ENCODE peak calls at places on chromosomes 3 and 15, in six cellular contexts. I is ovary, E is breast epithelium, R is Peyer's patch, Z is thoracic aorta, D is heart right ventricle. B is an unnamed sample.
A peak's percentile ranks its signal among the peaks of the same experiment; 100 is the strongest.

GRCh38 chr3:171967137-171967783 is 72.1 kb upstream of the FNDC3B start:
- DNase-seq in Z (no peak), I (no peak), D (peak; percentile 24), E (no peak), R (no peak), B (no peak)

GRCh38 chr3:115254492-115255196 is 107.6 kb upstream of the ZBTB20 start:
- DNase-seq in Z (no peak), D (no peak), E (no peak), R (no peak), I (no peak), B (no peak)

GRCh38 chr3:197027896-197028710 is 1.5 kb downstream of the MELTF start:
- DNase-seq in R (no peak), Z (no peak), E (no peak), I (no peak), D (no peak), B (no peak)

GRCh38 chr3:115436767-115437301 is 186.5 kb upstream of the GAP43 start:
- DNase-seq in R (no peak), I (no peak), Z (peak; percentile 2), D (no peak), E (no peak), B (no peak)

GRCh38 chr3:85783331-85783730 is 824.5 kb downstream of the CADM2 start:
- DNase-seq in I (no peak), R (no peak), D (peak; percentile 47), E (no peak), Z (no peak), B (no peak)

GRCh38 chr3:32106929-32107362 is 526 bp downstream of the GPD1L start:
- DNase-seq in E (no peak), Z (no peak), R (peak; percentile 46), D (peak; percentile 13), I (no peak), B (no peak)

GRCh38 chr3:6779140-6779539 is 81.8 kb upstream of the GRM7 start:
- DNase-seq in I (no peak), Z (no peak), D (no peak), E (no peak), R (no peak), B (no peak)

GRCh38 chr15:81341351-81341750 is 17.4 kb upstream of the STARD5 start:
- DNase-seq in D (no peak), R (no peak), E (no peak), I (no peak), Z (no peak), B (no peak)

GRCh38 chr3:112013058-112013783 is 14.5 kb downstream of the TAGLN3 start:
- DNase-seq in I (peak; percentile 49), E (peak; percentile 22), Z (no peak), D (peak; percentile 69), R (peak; percentile 55), B (peak; percentile 79)

GRCh38 chr3:127534161-127534451 is 56.4 kb downstream of the TPRA1 start:
- DNase-seq in R (no peak), Z (no peak), I (no peak), E (no peak), D (no peak), B (no peak)

GRCh38 chr15:73570355-73571032 is 62.7 kb downstream of the NPTN start:
- DNase-seq in R (no peak), I (no peak), Z (no peak), D (no peak), E (no peak), B (no peak)

GRCh38 chr15:78061963-78062427 is 15.5 kb downstream of the TBC1D2B start:
- DNase-seq in I (no peak), D (no peak), E (no peak), R (no peak), Z (no peak), B (no peak)

GRCh38 chr3:56899851-56900250 is 98.1 kb upstream of the ARHGEF3 start:
- DNase-seq in R (no peak), D (no peak), I (no peak), Z (no peak), E (no peak), B (no peak)

GRCh38 chr15:94584833-94585244 is 353.5 kb downstream of the MCTP2 start:
- DNase-seq in Z (no peak), D (peak; percentile 8), E (no peak), R (no peak), I (peak; percentile 29), B (no peak)

GRCh38 chr15:94582368-94582767 is 351.0 kb downstream of the MCTP2 start:
- DNase-seq in Z (no peak), D (peak; percentile 30), E (no peak), I (no peak), R (no peak), B (no peak)

GRCh38 chr15:94587071-94587470 is 355.7 kb downstream of the MCTP2 start:
- DNase-seq in Z (no peak), I (no peak), D (no peak), E (no peak), R (no peak), B (no peak)

GRCh38 chr15:94580186-94580585 is 348.8 kb downstream of the MCTP2 start:
- DNase-seq in I (no peak), D (no peak), R (no peak), Z (no peak), E (no peak), B (no peak)

DNA sequence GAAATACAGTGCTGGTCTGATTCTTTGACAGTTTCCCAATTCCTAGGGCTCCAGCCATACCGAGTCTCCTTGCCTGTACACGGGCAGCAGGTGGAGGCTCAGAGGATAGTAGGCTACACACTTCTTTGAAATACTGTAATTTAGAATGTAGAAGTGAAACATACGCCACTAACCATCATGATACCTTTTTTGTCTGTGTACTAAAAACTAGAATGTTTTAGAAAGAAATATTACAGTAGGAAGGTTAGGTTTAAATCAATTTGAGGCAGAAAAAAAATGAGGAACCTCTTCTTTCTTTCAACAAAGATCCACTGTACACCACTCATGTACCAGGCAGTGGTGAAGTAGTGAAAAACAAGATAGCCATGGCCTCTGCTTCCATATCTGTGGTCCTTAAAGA is 354.7 kb downstream of the MCTP2 start:
- DNase-seq in Z (no peak), R (no peak), E (no peak), I (no peak), D (no peak), B (no peak)
- H3K27me3 ChIP-seq in Z (no peaks in the 10 kb centered on the region), R (no peaks in the 10 kb centered on the region), E (no peaks in the 10 kb centered on the region), I (no peaks in the 10 kb centered on the region), D (no peaks in the 10 kb centered on the region), B (no peaks in the 10 kb centered on the region)

GRCh38 chr3:49716169-49716568 is 3.3 kb downstream of the AMIGO3 start:
- DNase-seq in I (no peak), R (no peak), D (no peak), E (no peak), Z (no peak), B (no peak)
- H3K4me1 ChIP-seq in I (peaks cover 9% of the 10 kb centered on the region), R (no peaks in the 10 kb centered on the region), D (peaks cover 23% of the 10 kb centered on the region), E (peaks cover 6% of the 10 kb centered on the region), Z (peaks cover 18% of the 10 kb centered on the region), B (peaks cover 6% of the 10 kb centered on the region)

DNA sequence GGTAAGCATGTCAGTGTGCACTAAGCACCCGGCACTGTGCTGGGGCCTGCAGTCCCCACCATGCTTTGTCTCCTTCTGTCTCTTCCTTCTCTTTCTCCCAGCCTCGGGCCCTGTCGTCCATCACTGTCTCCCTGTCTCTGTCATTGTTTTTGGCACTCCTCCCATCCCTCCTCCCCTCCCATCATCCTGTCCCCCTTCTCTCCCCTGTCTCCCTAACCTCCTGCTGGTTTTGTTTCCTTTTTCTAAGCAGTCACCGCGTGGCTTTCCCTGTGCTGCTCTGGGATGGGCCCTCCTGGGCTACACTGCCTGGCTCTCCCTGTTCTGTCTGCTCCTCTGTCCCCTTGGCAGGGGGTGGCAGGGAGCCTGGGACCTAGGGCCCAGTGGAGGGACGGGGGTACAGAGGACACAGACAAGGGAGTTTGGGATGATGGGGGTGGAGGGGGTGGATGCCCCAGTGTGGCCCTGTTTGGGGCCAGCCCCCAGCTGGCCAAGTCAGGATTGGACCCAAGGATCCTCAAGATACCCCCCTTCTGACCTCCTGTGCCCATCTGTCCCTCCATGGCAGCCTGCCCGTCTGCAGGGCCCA is 5.7 kb downstream of the CHST13 start:
- DNase-seq in Z (no peak), E (no peak), I (no peak), R (no peak), D (no peak), B (no peak)
- H3K27me3 ChIP-seq in Z (no peaks in the 10 kb centered on the region), E (peaks cover 7% of the 10 kb centered on the region), I (no peaks in the 10 kb centered on the region), R (no peaks in the 10 kb centered on the region), D (peaks cover 8% of the 10 kb centered on the region), B (no peaks in the 10 kb centered on the region)

DNA sequence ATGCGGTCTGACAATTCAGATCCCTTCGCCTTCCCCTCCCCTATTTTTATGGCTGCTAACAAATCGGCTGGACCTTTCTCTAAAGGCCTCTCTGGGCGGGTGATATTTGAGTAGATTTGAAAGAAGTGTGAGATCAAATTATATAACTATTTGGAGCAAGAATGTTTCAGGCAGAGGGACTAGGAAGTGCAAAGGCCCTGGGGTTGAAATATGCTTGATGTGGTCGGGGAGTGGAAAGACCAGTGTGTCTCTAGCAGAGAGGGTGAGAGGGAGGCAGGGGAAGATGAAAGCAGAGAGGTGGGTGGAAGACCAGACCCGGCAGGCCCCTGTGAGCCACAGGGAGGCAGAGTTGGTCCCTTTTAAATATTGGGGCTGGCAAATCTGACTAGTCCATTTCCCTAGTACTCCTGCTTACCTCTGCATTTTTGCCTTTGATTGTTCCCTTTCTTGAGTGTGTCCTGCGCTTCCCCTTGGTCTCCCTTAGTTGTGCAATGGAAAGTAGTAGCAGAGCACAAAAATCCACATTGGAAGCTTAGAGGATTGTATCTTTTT is 32.3 kb downstream of the SLCO3A1 start:
- DNase-seq in R (no peak), E (no peak), Z (no peak), D (no peak), I (no peak), B (no peak)
- H3K4me1 ChIP-seq in R (no peaks in the 10 kb centered on the region), E (peaks cover 5% of the 10 kb centered on the region), Z (peaks cover 32% of the 10 kb centered on the region), D (peaks cover 87% of the 10 kb centered on the region), I (peaks cover 3% of the 10 kb centered on the region), B (peaks cover 5% of the 10 kb centered on the region)

GRCh38 chr15:66251790-66252355 is 1.7 kb downstream of the MEGF11 start:
- DNase-seq in E (no peak), I (peak; percentile 21), D (no peak), Z (no peak), R (no peak), B (no peak)
- H3K27me3 ChIP-seq in E (peaks cover 45% of the 10 kb centered on the region), I (no peaks in the 10 kb centered on the region), D (peaks cover 83% of the 10 kb centered on the region), Z (peaks cover 16% of the 10 kb centered on the region), R (no peaks in the 10 kb centered on the region), B (peaks cover 5% of the 10 kb centered on the region)

DNA sequence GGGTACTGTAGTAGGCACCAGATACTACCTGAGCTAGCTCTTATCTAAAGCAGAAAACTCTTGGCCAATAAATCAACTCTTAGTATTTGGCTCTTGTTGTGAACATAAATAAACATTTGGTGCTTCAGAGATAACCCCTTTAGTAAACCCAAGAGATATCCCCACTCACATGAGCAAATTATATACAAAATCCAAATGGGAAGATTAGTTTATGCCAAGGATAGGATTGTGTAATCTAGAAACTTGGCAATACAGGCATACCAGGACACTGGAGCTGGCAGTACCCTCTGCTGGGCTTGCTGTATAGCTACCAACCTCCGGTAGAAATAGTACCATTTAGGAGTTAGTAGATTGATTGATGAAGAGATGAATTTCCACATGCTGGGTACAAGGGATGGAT is 127.0 kb downstream of the LIPC start:
- DNase-seq in D (no peak), Z (no peak), E (no peak), R (no peak), I (no peak), B (no peak)
- H3K4me1 ChIP-seq in D (no peaks in the 10 kb centered on the region), Z (no peaks in the 10 kb centered on the region), E (no peaks in the 10 kb centered on the region), R (no peaks in the 10 kb centered on the region), I (peaks cover 5% of the 10 kb centered on the region), B (no peaks in the 10 kb centered on the region)

GRCh38 chr3:12444582-12445468 is 39.5 kb upstream of the TSEN2 start:
- DNase-seq in E (no peak), Z (no peak), R (no peak), D (no peak), I (no peak), B (no peak)
- H3K27me3 ChIP-seq in E (no peaks in the 10 kb centered on the region), Z (no peaks in the 10 kb centered on the region), R (no peaks in the 10 kb centered on the region), D (no peaks in the 10 kb centered on the region), I (no peaks in the 10 kb centered on the region), B (no peaks in the 10 kb centered on the region)